ENCODE peak calls at places on chromosomes 16 and 17, in four cellular contexts. One of them, this sample, is unnamed.

GRCh38 chr17:7405413-7405881 is 1.6 kb upstream of the TMEM256 start:
- DNase-seq in T47D: no peak
- DNase-seq in H1: peak
- DNase-seq in HCT116: no peak
- DNase-seq in this sample: peak

GRCh38 chr16:84347161-84347560 is 21.2 kb upstream of the ATP2C2 start:
- DNase-seq in T47D: no peak
- DNase-seq in H1: no peak
- DNase-seq in HCT116: no peak
- DNase-seq in this sample: no peak

GRCh38 chr16:88703486-88704309 is 2.5 kb downstream of the RNF166 start:
- DNase-seq in T47D: no peak
- DNase-seq in H1: no peak
- DNase-seq in HCT116: no peak
- DNase-seq in this sample: no peak

GRCh38 chr17:73231363-73231762 is 30.3 kb downstream of the CPSF4L start:
- DNase-seq in T47D: peak
- DNase-seq in H1: no peak
- DNase-seq in HCT116: no peak
- DNase-seq in this sample: peak

GRCh38 chr16:46743232-46743719 is 4.9 kb downstream of the MYLK3 start:
- DNase-seq in T47D: peak
- DNase-seq in H1: no peak
- DNase-seq in HCT116: no peak
- DNase-seq in this sample: peak

GRCh38 chr16:14303182-14303618 is 232.1 kb downstream of the MRTFB start:
- DNase-seq in T47D: peak
- DNase-seq in H1: no peak
- DNase-seq in HCT116: no peak
- DNase-seq in this sample: no peak

GRCh38 chr16:18842565-18842964 is 41.2 kb upstream of the ARL6IP1 start:
- DNase-seq in T47D: no peak
- DNase-seq in H1: no peak
- DNase-seq in HCT116: no peak
- DNase-seq in this sample: no peak

GRCh38 chr17:6507535-6507934 is 48.8 kb downstream of the PITPNM3 start:
- DNase-seq in T47D: no peak
- DNase-seq in H1: no peak
- DNase-seq in HCT116: peak
- DNase-seq in this sample: no peak

GRCh38 chr16:64380751-64381150 is 741.1 kb downstream of the CDH11 start:
- DNase-seq in T47D: no peak
- DNase-seq in H1: no peak
- DNase-seq in HCT116: no peak
- DNase-seq in this sample: no peak

GRCh38 chr17:60103957-60104356 is 25.2 kb upstream of the HEATR6 start:
- DNase-seq in T47D: no peak
- DNase-seq in H1: no peak
- DNase-seq in HCT116: no peak
- DNase-seq in this sample: no peak

GRCh38 chr17:16493470-16494048 is 1.6 kb upstream of the LRRC75A start:
- DNase-seq in T47D: no peak
- DNase-seq in H1: no peak
- DNase-seq in HCT116: no peak
- DNase-seq in this sample: no peak

GRCh38 chr17:16492613-16493290 is 759 bp upstream of the LRRC75A start:
- DNase-seq in T47D: no peak
- DNase-seq in H1: no peak
- DNase-seq in HCT116: no peak
- DNase-seq in this sample: no peak

GRCh38 chr17:16495980-16496819 is 4.2 kb upstream of the LRRC75A start:
- DNase-seq in T47D: no peak
- DNase-seq in H1: no peak
- DNase-seq in HCT116: no peak
- DNase-seq in this sample: no peak

GRCh38 chr17:16495561-16495960 is 3.6 kb upstream of the LRRC75A start:
- DNase-seq in T47D: no peak
- DNase-seq in H1: no peak
- DNase-seq in HCT116: no peak
- DNase-seq in this sample: no peak

DNA sequence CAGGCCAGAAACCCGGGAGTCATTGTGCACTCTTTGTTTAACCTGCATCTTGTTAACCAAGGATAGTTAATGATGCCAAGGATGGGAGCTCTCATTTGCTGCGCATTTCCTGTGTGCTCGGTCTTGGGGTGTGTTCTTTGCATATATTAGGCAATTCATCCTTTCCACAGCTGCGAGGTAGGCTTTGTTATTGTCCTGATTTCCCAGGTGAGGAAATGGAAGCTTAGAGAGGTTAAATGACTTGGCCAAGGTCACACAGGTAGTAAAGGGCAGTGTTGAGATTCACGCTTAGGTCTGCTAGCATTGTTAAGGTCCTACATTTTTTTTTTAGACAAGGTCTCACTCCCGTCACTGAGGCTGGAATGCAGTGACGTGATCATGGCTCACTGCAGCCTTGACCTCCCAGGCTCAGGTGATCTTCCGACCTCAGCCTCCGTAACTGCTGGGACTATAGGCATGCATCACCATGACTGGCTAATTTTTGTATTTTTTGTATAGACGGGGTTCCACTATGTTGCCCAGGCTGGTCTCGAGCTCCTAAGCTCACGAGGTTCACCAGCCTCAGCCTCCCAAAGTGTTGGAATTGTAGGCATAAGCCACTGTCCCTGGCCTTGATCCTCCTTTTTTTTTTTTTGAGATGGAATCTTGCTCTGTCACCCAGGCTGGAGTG is 5.0 kb upstream of the LRRC75A start:
- DNase-seq in T47D: no peak
- DNase-seq in H1: no peak
- DNase-seq in HCT116: no peak
- DNase-seq in this sample: no peak
- TF ChIP-seq JUND in T47D: no peak
- TF ChIP-seq JUND in H1: no peak
- TF ChIP-seq JUND in HCT116: no peak
- TF ChIP-seq JUND in this sample: no peak

GRCh38 chr17:29433551-29433950 is 43.4 kb downstream of the TAOK1 start:
- DNase-seq in T47D: no peak
- DNase-seq in H1: no peak
- DNase-seq in HCT116: no peak
- DNase-seq in this sample: no peak

GRCh38 chr17:29434550-29434949 is 44.4 kb downstream of the TAOK1 start:
- DNase-seq in T47D: no peak
- DNase-seq in H1: no peak
- DNase-seq in HCT116: no peak
- DNase-seq in this sample: no peak

DNA sequence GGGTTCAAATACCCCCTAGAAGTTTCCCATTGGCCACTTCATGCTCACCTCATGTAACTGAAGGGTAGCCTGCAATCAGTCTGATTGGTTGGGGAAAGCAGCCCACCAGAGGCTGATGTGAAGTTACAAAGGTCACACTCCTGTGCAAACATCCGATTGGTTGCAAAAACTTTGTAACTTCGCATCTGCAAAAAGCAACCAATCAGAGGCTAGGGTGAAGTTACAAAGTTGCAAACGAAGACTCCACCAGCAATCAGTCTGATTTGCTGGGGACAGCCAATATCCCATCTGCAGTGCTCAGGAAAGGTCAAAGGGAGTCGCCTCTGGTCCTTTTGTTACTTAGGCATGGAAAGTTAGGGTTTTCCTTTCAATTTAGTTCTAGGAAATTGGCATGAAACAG is 40.1 kb downstream of the TAOK1 start:
- DNase-seq in T47D: no peak
- DNase-seq in H1: no peak
- DNase-seq in HCT116: no peak
- DNase-seq in this sample: no peak
- TF ChIP-seq JUND in T47D: no peak
- TF ChIP-seq JUND in H1: no peak
- TF ChIP-seq JUND in HCT116: no peak
- TF ChIP-seq JUND in this sample: no peak

DNA sequence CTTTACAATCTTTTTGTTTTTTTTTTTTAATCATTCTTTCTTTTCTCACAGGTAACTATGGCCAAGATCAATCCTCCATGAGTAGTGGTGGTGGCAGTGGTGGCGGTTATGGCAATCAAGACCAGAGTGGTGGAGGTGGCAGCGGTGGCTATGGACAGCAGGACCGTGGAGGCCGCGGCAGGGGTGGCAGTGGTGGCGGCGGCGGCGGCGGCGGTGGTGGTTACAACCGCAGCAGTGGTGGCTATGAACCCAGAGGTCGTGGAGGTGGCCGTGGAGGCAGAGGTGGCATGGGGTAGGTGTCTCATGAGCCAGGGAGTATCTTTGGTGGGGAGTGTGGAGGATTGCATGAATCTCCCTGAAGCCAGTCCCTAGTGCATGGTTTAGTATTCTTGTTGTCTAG is 4.9 kb downstream of the FUS start:
- DNase-seq in T47D: no peak
- DNase-seq in H1: no peak
- DNase-seq in HCT116: no peak
- DNase-seq in this sample: no peak
- TF ChIP-seq JUND in T47D: no peak
- TF ChIP-seq JUND in H1: no peak
- TF ChIP-seq JUND in HCT116: no peak
- TF ChIP-seq JUND in this sample: no peak

GRCh38 chr17:57187391-57187790 is 68.9 kb upstream of the MSI2 start:
- DNase-seq in T47D: no peak
- DNase-seq in H1: no peak
- DNase-seq in HCT116: no peak
- DNase-seq in this sample: no peak

GRCh38 chr17:57182621-57183020 is 73.7 kb upstream of the MSI2 start:
- DNase-seq in T47D: no peak
- DNase-seq in H1: no peak
- DNase-seq in HCT116: no peak
- DNase-seq in this sample: no peak

DNA sequence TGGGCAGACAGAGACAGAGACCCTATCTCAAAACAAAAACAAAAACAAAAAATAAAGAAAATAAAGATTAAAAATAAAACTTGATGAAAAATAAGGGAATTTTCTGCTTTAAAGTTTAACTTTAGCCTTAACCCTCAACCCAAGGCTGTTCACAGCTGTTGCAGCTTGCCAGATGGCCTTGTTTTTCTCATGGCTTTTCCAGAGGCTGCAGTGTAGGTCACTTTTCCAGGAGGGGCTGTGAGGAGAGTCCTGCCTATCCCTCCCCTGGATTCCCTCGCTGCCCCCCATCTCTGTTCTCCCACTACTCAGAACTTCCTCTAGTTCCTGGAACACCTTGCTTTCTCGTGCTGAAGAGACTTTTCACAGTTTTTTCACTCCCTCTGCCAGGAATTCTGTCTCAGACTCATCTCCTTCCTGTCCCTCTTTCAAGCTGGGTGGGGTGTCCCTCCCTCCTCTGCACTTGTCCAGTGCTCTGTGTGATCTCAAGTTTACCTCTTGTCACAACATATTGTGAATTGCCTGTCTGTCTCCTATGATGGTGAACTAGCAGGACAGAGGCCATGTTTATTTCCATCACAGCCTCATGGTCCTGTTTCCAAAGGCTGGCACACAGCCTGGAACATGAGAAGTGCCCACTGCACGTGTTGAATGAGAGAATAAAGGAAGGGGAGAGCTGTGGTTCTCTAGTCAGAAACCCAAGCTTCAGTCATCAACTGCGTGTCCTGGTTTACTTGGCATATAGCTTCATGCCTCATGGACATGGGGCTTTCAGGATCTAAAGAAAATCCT is 69.9 kb upstream of the MSI2 start:
- DNase-seq in T47D: no peak
- DNase-seq in H1: no peak
- DNase-seq in HCT116: no peak
- DNase-seq in this sample: no peak
- TF ChIP-seq JUND in T47D: no peak
- TF ChIP-seq JUND in H1: no peak
- TF ChIP-seq JUND in HCT116: no peak
- TF ChIP-seq JUND in this sample: no peak

DNA sequence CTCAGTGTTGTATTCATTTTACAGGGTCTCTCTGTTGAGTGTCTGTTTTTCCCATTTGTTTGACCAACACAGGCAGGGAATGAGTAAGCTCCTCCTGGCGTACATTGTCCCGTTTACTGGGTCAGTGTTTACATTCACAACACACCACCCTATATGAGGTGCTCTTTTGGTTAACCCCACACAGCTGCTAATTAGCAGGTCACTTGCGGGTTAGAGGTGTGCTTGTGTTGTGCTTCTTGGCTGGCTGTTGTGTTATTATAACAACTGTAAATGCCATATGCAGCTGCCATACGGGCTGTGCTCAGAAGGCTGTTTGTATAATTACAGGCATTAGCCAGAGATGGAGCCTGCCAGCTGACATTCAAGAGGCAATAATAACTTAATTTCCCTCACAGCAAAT is 205.1 kb upstream of the ELAC2 start:
- DNase-seq in T47D: peak
- DNase-seq in H1: no peak
- DNase-seq in HCT116: no peak
- DNase-seq in this sample: no peak
- TF ChIP-seq JUND in T47D: no peak
- TF ChIP-seq JUND in H1: no peak
- TF ChIP-seq JUND in HCT116: no peak
- TF ChIP-seq JUND in this sample: no peak

GRCh38 chr17:55577011-55577586 is 65.8 kb upstream of the SMIM36 start:
- DNase-seq in T47D: peak
- DNase-seq in H1: no peak
- DNase-seq in HCT116: no peak
- DNase-seq in this sample: no peak
- TF ChIP-seq JUND in T47D: no peak
- TF ChIP-seq JUND in H1: no peak
- TF ChIP-seq JUND in HCT116: no peak
- TF ChIP-seq JUND in this sample: no peak

This sample was measured in SK-N-SH.